ENCODE peak calls at places on chromosomes 2 and 18, in nine cellular contexts. One of them, this sample, is unnamed. For H3K4me1 and H3K36me3, the result is how much of the 10 kb centered on the place peaks cover.

GRCh38 chr2:26061539-26061938 is 27.7 kb downstream of the RAB10 start:
- DNase-seq in IMR-90: no peak
- DNase-seq in kidney: no peak
- DNase-seq in fibroblast of lung: no peak
- DNase-seq in hepatocyte: no peak
- DNase-seq in MM.1S: no peak
- DNase-seq in upper lobe of left lung: no peak
- DNase-seq in heart right ventricle: no peak
- DNase-seq in adrenal gland: no peak
- DNase-seq in this sample: no peak

GRCh38 chr2:14340703-14341102 is 291.8 kb upstream of the LRATD1 start:
- DNase-seq in upper lobe of left lung: no peak
- DNase-seq in heart right ventricle: no peak
- DNase-seq in MM.1S: no peak
- DNase-seq in kidney: no peak
- DNase-seq in adrenal gland: no peak
- DNase-seq in hepatocyte: no peak
- DNase-seq in fibroblast of lung: no peak
- DNase-seq in IMR-90: no peak
- DNase-seq in this sample: no peak

GRCh38 chr2:28355521-28356094 is 37.0 kb upstream of the FOSL2 start:
- DNase-seq in fibroblast of lung: no peak
- DNase-seq in heart right ventricle: peak
- DNase-seq in IMR-90: no peak
- DNase-seq in upper lobe of left lung: peak
- DNase-seq in hepatocyte: peak
- DNase-seq in MM.1S: no peak
- DNase-seq in kidney: peak
- DNase-seq in adrenal gland: peak
- DNase-seq in this sample: no peak

GRCh38 chr2:29502452-29502851 is 387.2 kb downstream of the CLIP4 start:
- DNase-seq in hepatocyte: peak
- DNase-seq in kidney: no peak
- DNase-seq in adrenal gland: no peak
- DNase-seq in fibroblast of lung: peak
- DNase-seq in heart right ventricle: no peak
- DNase-seq in MM.1S: no peak
- DNase-seq in upper lobe of left lung: no peak
- DNase-seq in IMR-90: peak
- DNase-seq in this sample: no peak

GRCh38 chr2:62309465-62310091 is 113.7 kb downstream of the B3GNT2 start:
- DNase-seq in fibroblast of lung: no peak
- DNase-seq in upper lobe of left lung: no peak
- DNase-seq in heart right ventricle: peak
- DNase-seq in MM.1S: no peak
- DNase-seq in kidney: no peak
- DNase-seq in adrenal gland: peak
- DNase-seq in IMR-90: no peak
- DNase-seq in hepatocyte: no peak
- DNase-seq in this sample: peak

GRCh38 chr18:9803698-9804516 is 81.9 kb upstream of the TXNDC2 start:
- DNase-seq in upper lobe of left lung: no peak
- DNase-seq in IMR-90: no peak
- DNase-seq in fibroblast of lung: peak
- DNase-seq in adrenal gland: peak
- DNase-seq in MM.1S: peak
- DNase-seq in heart right ventricle: peak
- DNase-seq in kidney: no peak
- DNase-seq in hepatocyte: peak
- DNase-seq in this sample: no peak

GRCh38 chr18:63405986-63406385 is 16.3 kb downstream of the VPS4B start:
- DNase-seq in kidney: no peak
- DNase-seq in heart right ventricle: peak
- DNase-seq in upper lobe of left lung: peak
- DNase-seq in hepatocyte: no peak
- DNase-seq in IMR-90: no peak
- DNase-seq in MM.1S: no peak
- DNase-seq in fibroblast of lung: no peak
- DNase-seq in adrenal gland: peak
- DNase-seq in this sample: no peak

GRCh38 chr2:134310450-134311079 is 56.7 kb downstream of the MGAT5 start:
- DNase-seq in hepatocyte: no peak
- DNase-seq in upper lobe of left lung: no peak
- DNase-seq in MM.1S: no peak
- DNase-seq in IMR-90: no peak
- DNase-seq in heart right ventricle: no peak
- DNase-seq in fibroblast of lung: peak
- DNase-seq in kidney: peak
- DNase-seq in adrenal gland: no peak
- DNase-seq in this sample: no peak

DNA sequence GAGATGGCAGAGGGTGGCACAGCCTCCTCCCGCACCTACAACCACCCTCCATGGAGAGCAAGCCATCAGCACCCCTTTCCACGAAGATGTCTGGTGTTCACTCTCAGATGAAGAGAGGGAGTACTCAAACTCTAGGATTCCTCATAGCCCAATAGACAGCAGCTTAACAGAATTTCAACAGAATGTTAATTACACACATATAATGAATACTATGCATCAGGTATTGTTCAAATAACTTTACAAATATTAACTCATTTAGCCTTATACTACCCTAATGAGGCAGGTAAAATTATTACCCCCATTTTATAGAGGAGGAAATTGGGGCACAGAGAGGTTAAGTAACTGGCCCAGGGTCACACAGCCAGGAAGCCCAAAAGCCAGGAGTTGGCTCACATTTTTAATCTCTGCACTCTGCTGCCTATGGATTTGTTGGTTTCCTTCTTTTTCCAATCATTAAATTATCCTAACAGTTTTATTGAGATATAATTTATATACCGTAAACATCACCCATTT is 39.0 kb downstream of the HS1BP3 start:
- DNase-seq in MM.1S: no peak
- DNase-seq in hepatocyte: no peak
- DNase-seq in heart right ventricle: no peak
- DNase-seq in kidney: no peak
- DNase-seq in IMR-90: no peak
- DNase-seq in upper lobe of left lung: no peak
- DNase-seq in fibroblast of lung: no peak
- DNase-seq in adrenal gland: no peak
- DNase-seq in this sample: no peak
- H3K4me1 ChIP-seq in MM.1S: under half
- H3K4me1 ChIP-seq in hepatocyte: under half
- H3K4me1 ChIP-seq in heart right ventricle: half or more
- H3K4me1 ChIP-seq in kidney: half or more
- H3K4me1 ChIP-seq in IMR-90: under half
- H3K4me1 ChIP-seq in upper lobe of left lung: half or more
- H3K4me1 ChIP-seq in fibroblast of lung: under half
- H3K4me1 ChIP-seq in adrenal gland: under half
- H3K4me1 ChIP-seq in this sample: under half

GRCh38 chr2:183162362-183162761 is 38.1 kb downstream of the NUP35 start:
- DNase-seq in heart right ventricle: no peak
- DNase-seq in IMR-90: peak
- DNase-seq in hepatocyte: no peak
- DNase-seq in fibroblast of lung: peak
- DNase-seq in upper lobe of left lung: no peak
- DNase-seq in adrenal gland: no peak
- DNase-seq in kidney: no peak
- DNase-seq in MM.1S: no peak
- DNase-seq in this sample: no peak
- H3K36me3 ChIP-seq in heart right ventricle: half or more
- H3K36me3 ChIP-seq in IMR-90: under half
- H3K36me3 ChIP-seq in hepatocyte: under half
- H3K36me3 ChIP-seq in fibroblast of lung: under half
- H3K36me3 ChIP-seq in upper lobe of left lung: under half
- H3K36me3 ChIP-seq in adrenal gland: under half
- H3K36me3 ChIP-seq in kidney: under half
- H3K36me3 ChIP-seq in MM.1S: under half
- H3K36me3 ChIP-seq in this sample: under half

GRCh38 chr2:73987109-73987947 is 2.6 kb downstream of the TET3 start:
- DNase-seq in heart right ventricle: no peak
- DNase-seq in adrenal gland: no peak
- DNase-seq in IMR-90: peak
- DNase-seq in fibroblast of lung: peak
- DNase-seq in hepatocyte: peak
- DNase-seq in MM.1S: no peak
- DNase-seq in upper lobe of left lung: peak
- DNase-seq in kidney: peak
- DNase-seq in this sample: no peak
- TF ChIP-seq CTCF in heart right ventricle: peak
- TF ChIP-seq CTCF in adrenal gland: no peak
- TF ChIP-seq CTCF in IMR-90: peak
- TF ChIP-seq CTCF in fibroblast of lung: peak
- TF ChIP-seq CTCF in hepatocyte: peak
- TF ChIP-seq CTCF in MM.1S: no peak
- TF ChIP-seq CTCF in upper lobe of left lung: no peak
- TF ChIP-seq CTCF in kidney: peak
- TF ChIP-seq CTCF in this sample: no peak

DNA sequence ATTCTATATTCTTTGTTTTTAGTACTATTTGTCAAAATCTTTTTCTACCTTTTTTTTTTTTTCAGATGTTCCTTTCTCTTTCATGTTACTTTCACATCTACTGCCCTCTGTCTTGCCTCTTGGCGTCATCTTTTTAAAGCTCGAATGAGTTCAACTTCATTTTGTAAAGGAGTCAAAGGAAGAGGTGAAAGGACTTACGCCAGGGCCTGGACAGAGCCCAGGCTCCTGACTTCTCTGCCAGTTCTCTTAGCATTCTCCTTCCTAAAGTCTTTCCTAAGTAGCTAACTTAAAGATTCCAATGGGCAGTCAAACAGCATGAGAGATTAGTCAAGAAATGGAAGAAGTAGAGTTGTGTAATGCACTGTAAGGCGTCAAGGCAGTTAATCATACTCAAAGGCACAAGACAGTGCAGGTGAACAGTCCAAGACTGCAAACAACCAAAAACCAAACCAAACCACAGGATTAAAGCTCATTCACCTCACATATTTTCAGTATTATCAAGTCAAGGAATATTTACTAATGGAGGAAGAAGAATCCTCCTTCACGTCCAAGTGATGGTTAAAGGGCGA is 301.7 kb downstream of the TCF4 start:
- DNase-seq in hepatocyte: no peak
- DNase-seq in heart right ventricle: no peak
- DNase-seq in IMR-90: no peak
- DNase-seq in upper lobe of left lung: no peak
- DNase-seq in adrenal gland: no peak
- DNase-seq in fibroblast of lung: peak
- DNase-seq in kidney: no peak
- DNase-seq in MM.1S: no peak
- DNase-seq in this sample: no peak
- H3K4me1 ChIP-seq in hepatocyte: under half
- H3K4me1 ChIP-seq in heart right ventricle: under half
- H3K4me1 ChIP-seq in IMR-90: under half
- H3K4me1 ChIP-seq in upper lobe of left lung: under half
- H3K4me1 ChIP-seq in adrenal gland: under half
- H3K4me1 ChIP-seq in fibroblast of lung: under half
- H3K4me1 ChIP-seq in kidney: under half
- H3K4me1 ChIP-seq in MM.1S: under half
- H3K4me1 ChIP-seq in this sample: under half

DNA sequence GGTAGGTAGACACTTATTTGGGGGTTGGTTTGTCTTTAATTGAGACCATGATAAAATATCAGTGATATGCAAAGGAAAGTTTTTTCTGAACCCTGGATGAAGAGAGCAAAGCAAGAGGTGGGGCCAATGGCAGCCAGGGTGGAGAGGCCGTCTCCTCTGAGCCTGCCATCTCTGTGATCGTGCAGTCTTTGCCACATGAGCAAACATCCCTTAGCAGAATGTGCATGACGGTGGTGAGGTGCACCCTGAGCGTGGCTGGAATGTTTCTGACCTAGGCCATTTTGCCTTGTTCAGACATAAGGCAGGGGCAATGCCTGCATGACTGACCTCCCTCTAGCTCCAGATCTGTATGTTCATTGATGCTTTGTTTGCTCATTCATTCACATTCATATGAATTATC is 6.0 kb downstream of the NCK2 start:
- DNase-seq in adrenal gland: no peak
- DNase-seq in kidney: no peak
- DNase-seq in hepatocyte: no peak
- DNase-seq in upper lobe of left lung: no peak
- DNase-seq in MM.1S: no peak
- DNase-seq in fibroblast of lung: no peak
- DNase-seq in heart right ventricle: no peak
- DNase-seq in IMR-90: no peak
- DNase-seq in this sample: no peak
- H3K36me3 ChIP-seq in adrenal gland: under half
- H3K36me3 ChIP-seq in kidney: under half
- H3K36me3 ChIP-seq in hepatocyte: under half
- H3K36me3 ChIP-seq in upper lobe of left lung: under half
- H3K36me3 ChIP-seq in MM.1S: under half
- H3K36me3 ChIP-seq in fibroblast of lung: under half
- H3K36me3 ChIP-seq in heart right ventricle: under half
- H3K36me3 ChIP-seq in IMR-90: under half
- H3K36me3 ChIP-seq in this sample: under half

DNA sequence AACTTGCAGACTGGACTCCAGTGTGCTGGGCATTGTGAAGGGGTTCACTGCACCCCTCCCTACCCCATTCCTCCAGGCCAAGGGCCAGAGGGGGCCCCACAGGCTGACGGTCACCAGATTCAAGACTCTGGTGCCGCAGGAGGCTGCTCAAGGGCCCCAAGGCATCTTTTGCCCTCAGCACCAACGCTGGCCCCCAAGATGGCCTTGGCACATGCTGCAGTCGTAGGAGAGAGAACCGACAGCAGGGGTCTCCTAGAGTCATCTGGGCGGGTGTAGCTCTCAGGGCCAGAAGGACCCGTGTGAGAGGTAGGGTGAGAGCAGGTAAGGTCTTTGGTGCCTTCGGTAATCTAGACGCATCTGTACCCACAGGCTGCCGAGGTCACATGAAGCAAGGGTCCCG is 18.7 kb upstream of the ODC1 start:
- DNase-seq in kidney: no peak
- DNase-seq in adrenal gland: no peak
- DNase-seq in IMR-90: no peak
- DNase-seq in hepatocyte: no peak
- DNase-seq in heart right ventricle: no peak
- DNase-seq in fibroblast of lung: no peak
- DNase-seq in upper lobe of left lung: no peak
- DNase-seq in MM.1S: no peak
- DNase-seq in this sample: no peak
- TF ChIP-seq CTCF in kidney: no peak
- TF ChIP-seq CTCF in adrenal gland: no peak
- TF ChIP-seq CTCF in IMR-90: no peak
- TF ChIP-seq CTCF in hepatocyte: no peak
- TF ChIP-seq CTCF in heart right ventricle: no peak
- TF ChIP-seq CTCF in fibroblast of lung: no peak
- TF ChIP-seq CTCF in upper lobe of left lung: no peak
- TF ChIP-seq CTCF in MM.1S: no peak
- TF ChIP-seq CTCF in this sample: no peak

DNA sequence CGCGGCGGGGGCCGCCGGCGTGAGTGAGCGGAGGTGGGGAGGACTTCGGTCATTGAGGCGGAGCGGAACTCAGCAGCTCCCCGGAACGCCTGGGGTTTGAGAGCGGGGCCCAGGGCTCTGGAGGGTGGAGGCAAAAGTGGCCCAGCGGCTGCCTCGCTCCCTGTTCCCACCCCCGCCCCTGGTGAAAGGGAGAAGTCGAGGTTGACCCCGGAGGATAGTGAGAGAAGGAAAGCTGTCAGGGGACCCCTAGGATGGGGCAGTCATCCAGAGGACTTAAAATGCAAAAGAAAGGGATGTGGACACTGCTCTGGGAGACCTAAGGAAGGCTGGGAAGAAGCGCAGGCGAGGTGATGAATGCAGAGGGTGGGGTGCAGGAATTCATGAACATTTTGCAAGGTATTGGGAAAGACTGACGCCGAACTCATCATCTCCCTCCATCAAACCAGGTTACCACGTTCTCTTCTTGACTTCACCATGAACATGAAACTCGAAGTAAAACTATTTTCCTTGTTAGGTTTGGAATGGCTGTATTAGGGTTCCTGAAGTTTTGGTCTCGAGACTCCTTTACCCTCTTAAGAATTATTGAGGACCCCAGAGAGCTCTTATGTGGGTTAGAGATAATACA is 788 bp downstream of the MALT1 start:
- DNase-seq in hepatocyte: no peak
- DNase-seq in MM.1S: peak
- DNase-seq in upper lobe of left lung: no peak
- DNase-seq in adrenal gland: peak
- DNase-seq in IMR-90: peak
- DNase-seq in fibroblast of lung: peak
- DNase-seq in heart right ventricle: no peak
- DNase-seq in kidney: no peak
- DNase-seq in this sample: no peak
- H3K4me1 ChIP-seq in hepatocyte: under half
- H3K4me1 ChIP-seq in MM.1S: under half
- H3K4me1 ChIP-seq in upper lobe of left lung: under half
- H3K4me1 ChIP-seq in adrenal gland: under half
- H3K4me1 ChIP-seq in IMR-90: under half
- H3K4me1 ChIP-seq in fibroblast of lung: under half
- H3K4me1 ChIP-seq in heart right ventricle: under half
- H3K4me1 ChIP-seq in kidney: under half
- H3K4me1 ChIP-seq in this sample: half or more